ENCODE peak calls at places on chromosomes 12 and 14, in seven cellular contexts. Q, Y, C, F, D, K and A are unnamed samples.

GRCh38 chr14:62468946-62469345 is 576.3 kb downstream of the KCNH5 start:
- DNase-seq in Y (no peak), D (no peak), F (no peak), C (no peak), K (no peak), Q (no peak), A (no peak)

GRCh38 chr14:64465856-64466554 is 706 bp downstream of the AKAP5 start:
- DNase-seq in Q (peak; percentile 33), C (no peak), D (no peak), Y (no peak), F (peak; percentile 9), K (peak; percentile 52), A (peak; percentile 22)

GRCh38 chr12:123078114-123078465 is 72.8 kb downstream of the PITPNM2 start:
- DNase-seq in F (no peak), Y (no peak), Q (no peak), K (no peak), D (no peak), C (no peak), A (no peak)

GRCh38 chr12:66132408-66132807 is 1.9 kb upstream of the LLPH start:
- DNase-seq in C (no peak), Q (peak; percentile 41), Y (no peak), K (peak; percentile 82), D (no peak), F (no peak), A (peak; percentile 32)

GRCh38 chr12:57475271-57476161 is 4.2 kb downstream of the ARHGAP9 start:
- DNase-seq in F (no peak), K (no peak), C (peak; percentile 71), D (peak; percentile 20), Y (no peak), Q (no peak), A (no peak)

GRCh38 chr12:12714276-12715001 is 2.7 kb upstream of the CDKN1B start:
- DNase-seq in C (peak; percentile 69), Q (no peak), D (peak; percentile 66), Y (no peak), K (no peak), F (peak; percentile 30), A (peak; percentile 41)

GRCh38 chr12:5171701-5172100 is 128.0 kb downstream of the KCNA5 start:
- DNase-seq in Q (no peak), Y (no peak), K (peak; percentile 42), F (peak; percentile 36), C (no peak), D (no peak), A (no peak)

GRCh38 chr14:77421241-77421640 is 2.1 kb downstream of the NOXRED1 start:
- DNase-seq in C (no peak), F (no peak), Q (no peak), D (no peak), K (peak; percentile 17), Y (no peak), A (no peak)

GRCh38 chr12:110778801-110779577 is 36.3 kb upstream of the PPP1CC start:
- DNase-seq in K (no peak), F (no peak), C (no peak), Q (no peak), D (no peak), Y (no peak), A (no peak)

GRCh38 chr14:20797159-20797558 is 5.5 kb downstream of the RNASE1 start:
- DNase-seq in Q (no peak), K (no peak), C (no peak), Y (no peak), D (no peak), F (no peak), A (no peak)

GRCh38 chr12:77998236-77998786 is 167.6 kb downstream of the NAV3 start:
- DNase-seq in Y (no peak), F (no peak), D (no peak), Q (no peak), K (no peak), C (no peak), A (no peak)

GRCh38 chr14:51636109-51636508 is 15.6 kb upstream of the FRMD6 start:
- DNase-seq in Q (no peak), K (no peak), Y (no peak), F (no peak), C (no peak), D (no peak), A (no peak)

GRCh38 chr12:113459981-113460380 is 11.7 kb downstream of the LHX5 start:
- DNase-seq in K (no peak), D (no peak), Y (no peak), F (no peak), C (no peak), Q (no peak), A (no peak)

GRCh38 chr14:35287481-35288013 is 4.6 kb upstream of the PSMA6 start:
- DNase-seq in C (no peak), Q (no peak), F (peak; percentile 44), K (peak; percentile 68), D (no peak), Y (no peak), A (no peak)

GRCh38 chr12:44848771-44849085 is 27.4 kb downstream of the NELL2 start:
- DNase-seq in C (no peak), D (no peak), F (no peak), K (no peak), Y (no peak), Q (no peak), A (no peak)

GRCh38 chr14:97180304-97181200 is 383.4 kb downstream of the VRK1 start:
- DNase-seq in Q (peak; percentile 67), C (no peak), F (no peak), D (no peak), K (peak; percentile 4), Y (no peak), A (no peak)

DNA sequence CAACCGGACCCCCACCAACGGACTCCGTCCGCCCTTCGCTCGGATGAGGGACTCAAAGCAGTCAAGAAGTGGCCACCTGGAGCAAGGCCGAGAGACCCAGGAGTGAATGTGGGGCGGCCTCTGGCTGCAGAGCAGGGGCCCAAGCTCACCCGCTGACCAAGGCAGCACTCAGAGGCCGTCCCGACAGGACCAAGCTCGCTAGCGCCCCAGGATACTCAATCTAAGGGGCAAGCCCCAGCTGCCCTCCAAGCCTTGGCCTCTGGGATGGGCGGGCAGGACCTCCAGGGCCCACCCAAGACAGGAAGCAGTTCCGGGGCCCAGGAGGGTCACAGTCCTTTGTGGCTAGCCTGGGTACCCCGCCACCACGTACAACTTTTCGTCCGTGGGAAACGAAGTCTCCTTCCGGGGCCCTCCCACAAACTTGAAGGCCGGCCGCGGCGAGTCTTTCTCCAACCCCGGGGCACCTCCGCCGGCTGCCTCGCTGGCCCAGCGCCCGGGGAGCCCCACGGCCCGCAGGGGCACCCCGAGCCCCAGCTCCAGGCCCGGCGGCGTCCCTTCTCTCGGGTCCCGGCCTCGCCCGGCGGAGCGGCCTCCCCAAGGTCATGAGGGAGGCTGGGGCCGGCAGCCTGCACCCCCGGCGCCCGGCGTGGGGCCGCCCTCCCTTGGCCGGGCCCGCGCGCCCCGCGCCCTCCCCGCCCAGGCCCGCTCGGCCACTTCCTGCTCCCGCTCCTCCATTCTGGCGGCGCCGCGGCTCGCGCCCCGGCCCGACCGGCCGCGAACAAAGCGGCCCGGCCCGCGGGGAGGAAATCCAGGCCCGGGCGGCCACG is 694 bp downstream of the AKT1 start:
- DNase-seq in C (no peak), D (no peak), Q (peak; percentile 49), K (no peak), Y (no peak), F (peak; percentile 32), A (peak; percentile 45)
- TF ChIP-seq CTCF in C (no peak), D (no peak), Q (no peak), K (no peak), Y (no peak), F (no peak), A (no peak)

GRCh38 chr12:47133981-47134380 is 54.2 kb upstream of the AMIGO2 start:
- DNase-seq in Y (no peak), K (no peak), D (no peak), Q (no peak), C (no peak), F (no peak), A (no peak)

GRCh38 chr12:47141459-47141858 is 61.7 kb upstream of the AMIGO2 start:
- DNase-seq in C (no peak), Q (no peak), D (no peak), F (no peak), K (no peak), Y (no peak), A (no peak)

GRCh38 chr12:47139010-47139681 is 59.4 kb upstream of the AMIGO2 start:
- DNase-seq in F (no peak), D (no peak), Q (no peak), Y (no peak), K (no peak), C (no peak), A (no peak)

GRCh38 chr12:47135578-47135977 is 55.8 kb upstream of the AMIGO2 start:
- DNase-seq in K (no peak), Y (no peak), F (no peak), Q (no peak), D (no peak), C (no peak), A (no peak)
- TF ChIP-seq CTCF in K (no peak), Y (no peak), F (no peak), Q (no peak), D (no peak), C (no peak), A (no peak)

GRCh38 chr12:130663510-130663909 is 52.6 kb downstream of the RIMBP2 start:
- DNase-seq in Y (no peak), F (no peak), K (no peak), Q (no peak), C (no peak), D (no peak), A (no peak)

GRCh38 chr12:130664772-130665171 is 51.3 kb downstream of the RIMBP2 start:
- DNase-seq in C (peak; percentile 34), D (no peak), Y (no peak), Q (no peak), F (no peak), K (no peak), A (no peak)

GRCh38 chr12:130661059-130661458 is 55.0 kb downstream of the RIMBP2 start:
- DNase-seq in K (no peak), C (no peak), F (no peak), D (no peak), Q (no peak), Y (no peak), A (no peak)

GRCh38 chr12:130664252-130664651 is 51.8 kb downstream of the RIMBP2 start:
- DNase-seq in Q (no peak), Y (no peak), K (no peak), C (no peak), F (no peak), D (no peak), A (no peak)

DNA sequence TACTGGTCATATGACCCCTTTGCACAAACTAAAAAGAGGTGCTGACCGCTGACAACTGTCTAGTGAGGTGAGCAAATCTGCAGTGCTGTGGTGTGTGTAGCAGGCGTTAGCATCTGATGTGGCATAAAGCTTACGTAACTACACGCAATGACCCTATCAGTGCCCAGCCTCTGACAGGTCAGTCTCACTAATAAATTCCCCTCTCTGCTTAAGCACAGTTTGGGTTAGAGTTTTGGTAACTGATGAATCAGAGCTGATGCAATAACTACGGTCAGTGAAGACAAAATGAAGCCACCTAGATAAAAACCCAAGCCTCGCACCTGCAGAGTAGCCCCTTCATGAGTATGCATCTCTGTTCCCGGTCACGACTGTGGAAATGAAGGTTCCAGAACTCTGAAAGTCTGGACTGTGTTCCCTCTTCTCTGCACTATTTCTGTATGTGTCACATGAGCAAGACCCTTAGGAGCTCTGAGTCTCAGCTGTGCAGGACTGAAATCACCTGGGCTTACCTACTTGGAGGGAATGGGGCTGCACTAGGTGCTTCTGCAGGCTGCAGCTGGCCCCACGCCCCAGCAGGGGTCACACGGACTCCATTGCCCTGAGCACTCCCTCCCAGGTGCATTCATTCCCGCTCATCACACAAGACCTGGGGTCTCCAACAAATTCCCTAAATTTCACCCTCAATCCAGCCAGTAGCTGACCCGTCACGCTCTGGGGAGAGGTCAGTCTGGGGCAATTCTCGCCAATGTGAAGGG is 54.4 kb downstream of the RIMBP2 start:
- DNase-seq in Y (no peak), K (no peak), C (no peak), Q (peak; percentile 22), D (no peak), F (no peak), A (no peak)
- TF ChIP-seq CTCF in Y (no peak), K (no peak), C (no peak), Q (no peak), D (no peak), F (no peak), A (no peak)

GRCh38 chr12:49389092-49389703 is 21.9 kb downstream of the SPATS2 start:
- DNase-seq in C (peak; percentile 78), K (no peak), Q (no peak), Y (no peak), F (no peak), D (peak; percentile 74), A (no peak)
- TF ChIP-seq CTCF in C (peak; percentile 26), K (no peak), Q (no peak), Y (no peak), F (no peak), D (peak; percentile 35), A (no peak)